ENCODE peak calls at places on chromosomes 5 and 9, in four cellular contexts. Y is GM06990, E is adrenal gland, R is pancreas. T is an unnamed sample.

GRCh38 chr5:175893466-175893865 is 22.1 kb downstream of the CPLX2 start:
- DNase-seq in Y (no peak), E (no peak), R (no peak), T (no peak)

GRCh38 chr9:95425910-95426551 is 90.7 kb downstream of the PTCH1 start:
- DNase-seq in Y (no peak), E (peak), R (peak), T (peak)

GRCh38 chr5:56356876-56357160 is 123.7 kb upstream of the ANKRD55 start:
- DNase-seq in Y (no peak), E (no peak), R (no peak), T (no peak)

GRCh38 chr5:125399885-125400284 is 653.4 kb upstream of the ZNF608 start:
- DNase-seq in Y (no peak), E (no peak), R (no peak), T (peak)

GRCh38 chr5:68415177-68416085 is 199.9 kb downstream of the PIK3R1 start:
- DNase-seq in Y (no peak), E (peak), R (no peak), T (no peak)

GRCh38 chr5:55159763-55160492 is at the start of gene GPX8:
- DNase-seq in Y (no peak), E (peak), R (no peak), T (peak)

GRCh38 chr5:3594514-3595101 is 1.0 kb upstream of the IRX1 start:
- DNase-seq in Y (no peak), E (no peak), R (no peak), T (peak)

GRCh38 chr9:121567142-121568100 is 67.8 kb upstream of the GGTA1 start:
- DNase-seq in Y (no peak), E (no peak), R (no peak), T (no peak)

GRCh38 chr5:37840036-37840909 is at the start of gene GDNF:
- DNase-seq in Y (peak), E (peak), R (no peak), T (no peak)
- TF ChIP-seq CTCF in Y (no peak), E (no peak), R (no peak), T (peak)

DNA sequence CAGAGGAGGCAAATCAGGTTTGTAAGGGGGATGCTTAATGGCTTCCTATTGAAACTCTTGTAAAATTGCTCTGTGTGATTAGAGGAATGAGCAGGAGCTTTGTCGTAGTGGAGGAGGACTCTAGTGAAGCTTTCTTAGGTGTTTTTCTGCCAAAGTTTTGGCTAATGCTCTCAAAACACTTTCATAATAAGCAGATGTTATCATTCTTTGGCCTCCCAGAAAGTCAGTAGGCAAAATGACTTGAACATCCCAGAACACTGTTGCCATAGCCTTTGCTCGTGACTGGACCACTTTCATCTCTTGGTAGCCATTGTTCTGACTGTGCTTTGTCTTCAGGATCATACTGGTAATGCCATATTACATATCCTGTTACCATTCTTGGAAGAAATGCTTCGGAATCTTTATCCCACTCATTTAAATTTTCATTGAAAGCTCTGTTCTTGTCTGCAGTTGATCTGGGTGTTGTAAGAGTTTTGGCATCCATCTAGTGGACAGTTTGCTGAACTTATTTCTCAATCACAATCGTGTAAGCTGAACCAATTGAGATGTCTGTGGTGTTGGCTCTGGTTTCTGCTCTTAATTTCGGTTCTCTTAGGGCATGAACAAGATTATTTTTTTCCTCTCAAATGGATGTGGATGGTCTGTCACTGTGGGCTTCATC is 187.6 kb downstream of the COMMD10 start:
- DNase-seq in Y (no peak), E (no peak), R (no peak), T (no peak)
- TF ChIP-seq CTCF in Y (peak), E (no peak), R (no peak), T (no peak)

GRCh38 chr9:78767449-78767848 is 470.5 kb downstream of the PSAT1 start:
- DNase-seq in Y (no peak), E (no peak), R (no peak), T (no peak)
- TF ChIP-seq CTCF in Y (no peak), E (no peak), R (no peak), T (no peak)

DNA sequence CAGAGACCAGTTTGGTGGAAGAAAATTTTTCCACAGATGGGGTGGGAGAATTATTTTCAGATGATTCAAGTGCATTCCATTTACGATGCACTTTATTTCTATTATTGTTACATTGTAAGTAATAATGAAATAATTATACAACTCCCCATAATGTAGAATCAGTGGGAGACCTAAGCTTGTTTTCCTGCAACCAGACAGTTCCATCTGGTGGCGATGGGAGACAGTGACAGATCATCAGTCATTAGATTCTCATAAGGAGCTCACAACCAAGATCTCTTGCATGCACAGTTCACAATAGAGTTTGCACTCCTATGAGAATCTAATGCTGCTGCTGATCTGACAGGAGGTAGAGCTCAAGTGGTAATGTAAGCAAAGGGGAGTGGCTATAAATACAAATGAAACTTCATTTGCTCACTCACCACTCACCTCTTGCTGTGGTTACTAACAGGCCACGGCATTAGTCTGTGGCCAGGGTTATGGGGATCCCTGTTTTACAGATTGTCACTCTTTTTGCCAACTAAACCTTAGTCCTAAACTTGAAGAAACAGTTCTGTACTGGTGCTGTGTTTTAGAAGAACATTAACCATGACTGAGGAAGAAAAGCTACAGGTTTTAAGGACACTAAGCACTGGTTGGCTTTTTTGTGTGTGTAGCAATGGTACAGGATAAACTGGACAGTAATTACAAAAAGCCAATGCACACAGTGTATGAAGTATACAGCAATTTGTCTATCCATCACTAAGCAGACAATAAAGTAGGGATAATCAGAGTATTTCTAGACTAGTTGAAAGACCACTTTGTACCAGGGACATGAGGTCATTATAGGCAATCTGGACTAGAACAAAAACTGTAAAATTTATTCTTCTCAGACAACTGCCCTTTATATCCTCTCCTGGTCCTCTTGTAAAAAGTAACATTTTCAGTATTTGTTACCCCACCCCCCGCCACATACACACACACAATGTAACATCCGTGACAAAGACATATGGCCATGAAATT is 9.9 kb downstream of the TMEM232 start:
- DNase-seq in Y (no peak), E (no peak), R (no peak), T (no peak)
- TF ChIP-seq CTCF in Y (no peak), E (no peak), R (no peak), T (no peak)

DNA sequence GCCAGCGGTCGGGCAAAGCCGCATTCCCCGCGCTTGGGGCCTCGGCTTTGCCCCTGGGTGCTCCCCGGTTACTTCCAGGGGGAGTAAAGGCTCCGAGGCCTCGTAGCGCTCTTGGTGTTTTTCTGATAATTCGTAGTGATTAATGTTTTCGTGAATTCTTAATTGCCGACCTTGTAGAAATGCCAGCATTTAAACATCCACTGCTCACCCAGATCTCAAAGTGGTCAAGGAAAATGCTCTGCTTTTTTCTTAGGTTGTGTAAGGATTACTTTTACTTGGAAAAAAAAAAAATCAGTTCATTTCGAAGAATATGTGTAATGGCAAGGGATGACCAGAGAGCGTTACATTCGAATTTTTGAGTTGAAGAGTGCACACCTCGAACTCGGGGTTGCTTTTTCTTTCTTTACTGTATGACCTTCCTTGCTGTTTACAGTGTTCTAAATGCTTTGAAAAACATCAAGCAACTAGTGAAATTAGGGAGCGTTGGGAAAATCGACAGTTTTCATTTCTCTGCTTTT is 731 bp upstream of the TUT7 start:
- DNase-seq in Y (no peak), E (no peak), R (no peak), T (peak)
- TF ChIP-seq CTCF in Y (no peak), E (peak), R (no peak), T (no peak)